ENCODE peak calls at places on chromosomes 11 and 22, in six cellular contexts. L is kidney, E is colonic mucosa, M is psoas muscle, D is lung, A is neural crest cell. G is an unnamed sample.

GRCh38 chr22:37746366-37747089 is 49.7 kb downstream of the TRIOBP start:
- DNase-seq in L (no peak), E (peak), M (no peak), D (no peak), A (peak), G (no peak)

GRCh38 chr11:64358907-64359711 is at the start of gene RPS6KA4:
- DNase-seq in L (peak), E (peak), M (peak), D (no peak), A (no peak), G (no peak)

GRCh38 chr11:100639140-100639539 is 47.9 kb upstream of the ARHGAP42 start:
- DNase-seq in L (no peak), E (no peak), M (no peak), D (no peak), A (peak), G (no peak)

GRCh38 chr11:1586699-1587098 is 1.6 kb upstream of the KRTAP5-1 start:
- DNase-seq in L (peak), E (no peak), M (no peak), D (no peak), A (no peak), G (no peak)

GRCh38 chr22:45783021-45783420 is 111.4 kb downstream of the ATXN10 start:
- DNase-seq in L (no peak), E (no peak), M (no peak), D (no peak), A (no peak), G (no peak)

GRCh38 chr11:126322996-126323395 is 19.1 kb downstream of the DCPS start:
- DNase-seq in L (no peak), E (no peak), M (no peak), D (no peak), A (no peak), G (no peak)

GRCh38 chr11:96620464-96621044 is 230.7 kb downstream of the JRKL start:
- DNase-seq in L (no peak), E (no peak), M (no peak), D (no peak), A (no peak), G (no peak)

GRCh38 chr11:92698742-92699141 is 270.7 kb upstream of the MTNR1B start:
- DNase-seq in L (no peak), E (no peak), M (no peak), D (no peak), A (no peak), G (no peak)

GRCh38 chr11:73358071-73358470 is 18.1 kb upstream of the RELT start:
- DNase-seq in L (no peak), E (no peak), M (no peak), D (no peak), A (no peak), G (no peak)

GRCh38 chr22:23012081-23012622 is 58.2 kb upstream of the GNAZ start:
- DNase-seq in L (no peak), E (no peak), M (no peak), D (no peak), A (no peak), G (no peak)

GRCh38 chr11:2777871-2778629 is 78.3 kb upstream of the KCNQ1OT1 start:
- DNase-seq in L (peak), E (peak), M (peak), D (peak), A (peak), G (peak)

GRCh38 chr11:77879218-77879617 is 58.3 kb downstream of the AAMDC start:
- DNase-seq in L (no peak), E (no peak), M (peak), D (no peak), A (no peak), G (no peak)

GRCh38 chr11:110711448-110711775 is 825 bp downstream of the ARHGAP20 start:
- DNase-seq in L (no peak), E (no peak), M (no peak), D (no peak), A (no peak), G (no peak)

GRCh38 chr11:66883021-66883968 is 26.4 kb downstream of the LRFN4 start:
- DNase-seq in L (peak), E (peak), M (peak), D (peak), A (peak), G (no peak)

GRCh38 chr11:93537022-93537421 is 6.2 kb downstream of the SMCO4 start:
- DNase-seq in L (no peak), E (no peak), M (no peak), D (no peak), A (no peak), G (no peak)

GRCh38 chr11:46894961-46895360 is 23.4 kb downstream of the LRP4 start:
- DNase-seq in L (no peak), E (no peak), M (no peak), D (no peak), A (no peak), G (no peak)

GRCh38 chr11:31995031-31995430 is 95.8 kb upstream of the RCN1 start:
- DNase-seq in L (peak), E (no peak), M (no peak), D (no peak), A (no peak), G (no peak)

GRCh38 chr22:33962409-33962808 is 42.1 kb upstream of the LARGE1 start:
- DNase-seq in L (no peak), E (no peak), M (no peak), D (no peak), A (no peak), G (no peak)

GRCh38 chr22:27984723-27985122 is 65.7 kb upstream of the PITPNB start:
- DNase-seq in L (no peak), E (no peak), M (no peak), D (no peak), A (no peak), G (peak)

GRCh38 chr22:48803171-48803992 is 1024.3 kb downstream of the BRD1 start:
- DNase-seq in L (no peak), E (no peak), M (no peak), D (no peak), A (no peak), G (peak)

GRCh38 chr22:40728731-40729189 is 49.5 kb downstream of the MCHR1 start:
- DNase-seq in L (no peak), E (no peak), M (no peak), D (peak), A (no peak), G (peak)

GRCh38 chr11:128876133-128876650 is 9.1 kb upstream of the KCNJ1 start:
- DNase-seq in L (no peak), E (no peak), M (no peak), D (no peak), A (no peak), G (no peak)

GRCh38 chr11:105738972-105739574 is 129.2 kb downstream of the GRIA4 start:
- DNase-seq in L (no peak), E (no peak), M (no peak), D (no peak), A (no peak), G (no peak)

GRCh38 chr11:64298966-64299846 is 952 bp upstream of the CATSPERZ start:
- DNase-seq in L (peak), E (peak), M (peak), D (no peak), A (no peak), G (peak)

GRCh38 chr22:32660292-32660691 is 141.2 kb upstream of the TIMP3 start:
- DNase-seq in L (no peak), E (peak), M (peak), D (peak), A (peak), G (peak)

GRCh38 chr22:46050916-46051614 is 74.1 kb upstream of the WNT7B start:
- DNase-seq in L (peak), E (no peak), M (no peak), D (no peak), A (no peak), G (peak)

GRCh38 chr11:131889146-131889577 is 518.7 kb downstream of the NTM start:
- DNase-seq in L (no peak), E (no peak), M (no peak), D (no peak), A (no peak), G (no peak)

GRCh38 chr11:101442171-101442570 is 141.6 kb downstream of the TRPC6 start:
- DNase-seq in L (no peak), E (no peak), M (no peak), D (no peak), A (no peak), G (no peak)

GRCh38 chr22:46969491-46969890 is 207.0 kb downstream of the TBC1D22A start:
- DNase-seq in L (no peak), E (no peak), M (no peak), D (no peak), A (no peak), G (peak)

GRCh38 chr22:46198274-46198673 is 47.9 kb downstream of the PPARA start:
- DNase-seq in L (no peak), E (no peak), M (no peak), D (no peak), A (no peak), G (peak)

GRCh38 chr22:50729391-50730012 is 8.5 kb upstream of the ACR start:
- DNase-seq in L (peak), E (no peak), M (no peak), D (no peak), A (no peak), G (no peak)

GRCh38 chr11:17718015-17718414 is 1.4 kb upstream of the MYOD1 start:
- DNase-seq in L (no peak), E (no peak), M (no peak), D (no peak), A (no peak), G (no peak)

GRCh38 chr22:20551805-20552449 is 44.5 kb downstream of the MED15 start:
- DNase-seq in L (no peak), E (no peak), M (peak), D (no peak), A (no peak), G (no peak)

GRCh38 chr11:83836883-83837654 is 550.9 kb upstream of the CCDC90B start:
- DNase-seq in L (no peak), E (peak), M (peak), D (peak), A (peak), G (no peak)

GRCh38 chr22:33513388-33514336 is 406.6 kb downstream of the LARGE1 start:
- DNase-seq in L (no peak), E (no peak), M (no peak), D (no peak), A (no peak), G (no peak)

GRCh38 chr22:43521716-43522115 is 109.9 kb downstream of the MPPED1 start:
- DNase-seq in L (no peak), E (no peak), M (no peak), D (no peak), A (no peak), G (no peak)

GRCh38 chr22:49192180-49192856 is 635.4 kb downstream of the BRD1 start:
- DNase-seq in L (peak), E (no peak), M (no peak), D (no peak), A (no peak), G (no peak)

GRCh38 chr11:75337195-75337654 is 14.2 kb downstream of the ARRB1 start:
- DNase-seq in L (no peak), E (no peak), M (peak), D (no peak), A (no peak), G (no peak)

GRCh38 chr11:13118194-13118593 is 109.1 kb downstream of the RASSF10 start:
- DNase-seq in L (no peak), E (no peak), M (no peak), D (no peak), A (no peak), G (no peak)

DNA sequence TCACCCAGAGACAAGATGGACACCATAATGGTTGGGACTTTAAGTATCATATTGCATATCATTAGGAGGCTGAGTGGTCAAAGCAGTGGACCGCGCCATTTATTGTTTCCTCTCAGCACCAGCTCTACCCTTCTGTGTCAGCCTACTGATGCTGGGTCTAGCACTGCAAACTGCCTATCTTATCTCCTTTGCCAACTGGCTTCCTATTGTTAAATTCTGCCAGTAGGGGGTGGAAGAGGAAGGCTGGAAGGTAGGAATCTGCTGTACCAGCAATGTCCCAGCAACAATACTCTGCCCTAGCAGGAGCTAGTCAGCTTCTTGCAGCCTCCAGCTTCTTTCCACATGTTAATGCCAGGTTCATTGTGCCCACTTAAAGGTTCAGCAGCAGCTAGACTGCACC is 367.1 kb upstream of the PDGFD start:
- DNase-seq in L (no peak), E (no peak), M (no peak), D (no peak), A (no peak), G (no peak)
- TF ChIP-seq CTCF in L (peak), E (no peak), M (no peak), D (peak), A (peak), G (no peak)

GRCh38 chr11:441043-441417 is 781 bp downstream of the ANO9 start:
- DNase-seq in L (no peak), E (no peak), M (peak), D (no peak), A (no peak), G (no peak)

GRCh38 chr11:439315-440064 is 2.3 kb downstream of the ANO9 start:
- DNase-seq in L (peak), E (no peak), M (no peak), D (no peak), A (no peak), G (no peak)

GRCh38 chr11:438101-438844 is 3.5 kb downstream of the ANO9 start:
- DNase-seq in L (peak), E (no peak), M (peak), D (no peak), A (no peak), G (no peak)

GRCh38 chr11:441418-442274 is at the start of gene ANO9:
- DNase-seq in L (peak), E (peak), M (peak), D (peak), A (no peak), G (no peak)

DNA sequence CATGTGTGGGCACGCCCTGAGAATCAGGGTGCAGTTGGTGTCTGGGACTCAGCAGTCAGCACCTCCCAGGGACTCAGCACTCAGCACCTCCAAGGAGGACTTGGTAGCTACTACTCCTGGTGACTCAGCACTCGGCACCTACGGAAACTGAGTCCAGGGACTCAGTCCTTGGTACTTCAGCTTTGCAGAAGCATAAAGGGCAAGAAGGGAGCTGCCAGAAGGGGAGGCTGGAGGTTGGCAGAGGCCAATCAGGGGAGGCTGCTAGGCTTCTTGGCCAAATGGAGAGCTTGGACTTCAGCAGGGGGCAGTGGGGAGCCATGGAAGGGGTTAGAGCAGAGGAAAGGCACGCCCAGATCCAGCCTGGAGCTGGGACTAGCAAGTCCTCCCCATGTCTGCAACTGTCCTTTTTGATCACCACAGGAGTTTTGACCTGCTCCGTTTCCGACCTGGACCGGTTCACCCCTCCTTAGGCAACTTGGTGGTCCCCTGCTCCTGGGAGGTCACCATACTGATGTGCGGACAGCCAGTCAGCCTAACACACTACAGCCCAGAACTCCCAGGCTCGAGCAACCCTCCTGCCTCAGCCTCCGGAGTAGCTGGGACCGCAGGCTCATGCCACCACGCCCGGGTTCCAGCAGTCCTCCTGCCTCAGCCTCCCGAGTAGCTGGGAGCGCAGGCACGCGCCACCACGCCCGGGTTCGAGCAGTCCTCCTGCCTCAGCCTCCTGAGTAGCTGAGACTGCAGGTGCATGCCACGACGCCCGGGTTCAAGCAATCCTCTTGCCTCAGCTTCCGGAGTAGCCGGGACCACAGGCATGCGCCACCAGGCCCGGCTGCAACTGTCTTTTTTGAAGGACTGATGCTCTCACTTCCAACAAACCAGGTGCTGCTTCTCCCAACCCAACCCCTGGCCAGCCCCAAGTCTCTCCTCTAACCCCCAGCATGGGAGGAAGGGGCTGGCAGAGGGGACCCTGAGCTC is 1.5 kb downstream of the ANO9 start:
- DNase-seq in L (peak), E (peak), M (no peak), D (no peak), A (no peak), G (no peak)
- TF ChIP-seq CTCF in L (no peak), E (peak), M (no peak), D (no peak), A (no peak), G (no peak)

GRCh38 chr11:5605849-5606248 is 9.4 kb downstream of the TRIM6 start:
- DNase-seq in L (no peak), E (no peak), M (no peak), D (no peak), A (no peak), G (peak)
- TF ChIP-seq CTCF in L (no peak), E (no peak), M (no peak), D (no peak), A (no peak), G (no peak)

GRCh38 chr22:39546064-39546365 is 13.5 kb upstream of the RPS19BP1 start:
- DNase-seq in L (no peak), E (no peak), M (no peak), D (no peak), A (no peak), G (no peak)

GRCh38 chr22:39547587-39547947 is 15.0 kb upstream of the RPS19BP1 start:
- DNase-seq in L (no peak), E (no peak), M (no peak), D (no peak), A (no peak), G (no peak)

GRCh38 chr22:39545310-39546063 is 12.9 kb upstream of the RPS19BP1 start:
- DNase-seq in L (no peak), E (peak), M (peak), D (no peak), A (peak), G (no peak)

GRCh38 chr22:39546889-39547586 is 14.5 kb upstream of the RPS19BP1 start:
- DNase-seq in L (no peak), E (no peak), M (no peak), D (no peak), A (no peak), G (no peak)

GRCh38 chr22:39543095-39543494 is 10.5 kb upstream of the RPS19BP1 start:
- DNase-seq in L (no peak), E (no peak), M (no peak), D (no peak), A (peak), G (no peak)
- TF ChIP-seq CTCF in L (no peak), E (no peak), M (no peak), D (no peak), A (peak), G (no peak)

DNA sequence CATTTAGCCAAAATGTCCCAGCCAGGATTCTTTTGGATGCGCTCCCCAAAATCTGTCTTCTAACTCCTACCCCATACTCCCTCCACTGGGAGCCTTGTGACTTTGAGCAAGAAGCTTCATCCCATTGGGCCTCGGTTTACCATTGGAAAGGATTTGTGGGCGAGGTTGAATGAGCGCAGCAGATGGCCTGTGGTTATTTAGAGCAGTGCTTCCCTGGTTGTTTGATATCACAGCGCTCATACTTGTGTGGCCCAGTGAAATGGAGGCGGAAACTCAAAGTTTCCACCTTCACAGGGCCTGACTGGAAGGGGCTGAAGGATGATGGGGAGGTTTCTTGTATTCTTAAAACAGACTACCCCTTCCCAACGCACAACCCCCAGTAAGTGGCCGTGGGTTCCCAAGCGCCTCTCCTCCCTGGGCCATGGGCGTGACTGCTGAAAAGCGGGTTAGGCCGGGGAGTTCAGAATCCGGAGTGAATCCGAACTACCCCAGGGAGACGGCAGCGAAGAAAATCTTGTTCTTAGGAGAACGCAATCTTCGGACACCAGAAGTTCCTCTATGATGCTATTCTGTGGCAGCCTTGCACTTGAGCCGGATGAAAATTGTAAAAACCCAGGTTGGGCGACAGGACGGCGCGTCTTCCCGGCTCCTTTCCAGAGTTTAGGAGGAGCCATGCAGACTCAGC is 1.2 kb upstream of the ATF4 start:
- DNase-seq in L (peak), E (peak), M (no peak), D (no peak), A (no peak), G (no peak)
- TF ChIP-seq CTCF in L (no peak), E (no peak), M (no peak), D (no peak), A (no peak), G (no peak)

GRCh38 chr11:134001101-134001500 is 44.3 kb upstream of the IGSF9B start:
- DNase-seq in L (no peak), E (no peak), M (no peak), D (no peak), A (no peak), G (no peak)

GRCh38 chr11:133996671-133997070 is 39.9 kb upstream of the IGSF9B start:
- DNase-seq in L (no peak), E (no peak), M (no peak), D (no peak), A (no peak), G (no peak)

GRCh38 chr11:133997556-133997955 is 40.8 kb upstream of the IGSF9B start:
- DNase-seq in L (no peak), E (no peak), M (no peak), D (no peak), A (no peak), G (no peak)

GRCh38 chr11:134001596-134001995 is 44.8 kb upstream of the IGSF9B start:
- DNase-seq in L (no peak), E (no peak), M (no peak), D (no peak), A (no peak), G (no peak)

GRCh38 chr11:133999355-133999754 is 42.6 kb upstream of the IGSF9B start:
- DNase-seq in L (no peak), E (no peak), M (no peak), D (no peak), A (no peak), G (no peak)
- TF ChIP-seq CTCF in L (no peak), E (no peak), M (no peak), D (no peak), A (no peak), G (no peak)

GRCh38 chr11:68077617-68078592 is 39.1 kb downstream of the TCIRG1 start:
- DNase-seq in L (no peak), E (no peak), M (no peak), D (no peak), A (no peak), G (no peak)

GRCh38 chr11:68071281-68072048 is 32.6 kb downstream of the TCIRG1 start:
- DNase-seq in L (no peak), E (no peak), M (no peak), D (no peak), A (no peak), G (no peak)

GRCh38 chr11:68074584-68075352 is 35.9 kb downstream of the TCIRG1 start:
- DNase-seq in L (no peak), E (no peak), M (no peak), D (no peak), A (no peak), G (no peak)

GRCh38 chr11:68081691-68082090 is 39.5 kb downstream of the CHKA start:
- DNase-seq in L (no peak), E (no peak), M (no peak), D (no peak), A (no peak), G (no peak)

GRCh38 chr11:68076371-68077042 is 37.7 kb downstream of the TCIRG1 start:
- DNase-seq in L (no peak), E (no peak), M (no peak), D (no peak), A (no peak), G (no peak)
- TF ChIP-seq CTCF in L (peak), E (no peak), M (no peak), D (no peak), A (no peak), G (no peak)

G was measured in lower leg skin.